ENCODE peak calls at places on chromosomes 4 and X, in seven cellular contexts. H is brain microvascular endothelial cell; M is stimulated activated CD4-positive, alpha-beta T cell treated with anti-CD3 and anti-CD28 coated beads, Interleukin-15, amount 100 ng/mL, for 1 hour; P is NCI-H1092 treated with DMSO at 0.1 percent for 48 hours; Y is stimulated activated effector memory CD8-positive, alpha-beta T cell treated with anti-CD3 and anti-CD28 coated beads, Interleukin-12 subunit alpha, Interleukin-12 subunit beta, amount 100 ng/mL, for 72 hours; G is WTC11; Q is iris pigment epithelial cell. T is an unnamed sample.

GRCh38 chr4:95596676-95597075 is 47.9 kb upstream of the UNC5C start:
- DNase-seq in H (no peak), Q (no peak), P (no peak), Y (no peak), G (no peak), M (no peak), T (no peak)

GRCh38 chrX:133586443-133586842 is 171.2 kb upstream of the GPC4 start:
- DNase-seq in G (no peak), M (no peak), H (no peak), Y (no peak), P (no peak), Q (no peak), T (no peak)

GRCh38 chrX:154462396-154462795 is 4.3 kb downstream of the PLXNA3 start:
- DNase-seq in Q (no peak), G (no peak), H (no peak), P (no peak), Y (no peak), M (no peak), T (no peak)

GRCh38 chrX:148049441-148049840 is 68.3 kb downstream of the FMR1NB start:
- DNase-seq in Q (peak), Y (no peak), M (no peak), G (no peak), P (peak), H (no peak), T (no peak)

GRCh38 chr4:184825394-184826314 is at the start of gene ACSL1:
- DNase-seq in G (peak), H (peak), Q (peak), M (peak), Y (peak), P (peak), T (peak)

GRCh38 chrX:40273356-40274050 is 175.7 kb upstream of the BCOR start:
- DNase-seq in P (peak), H (no peak), Y (no peak), Q (no peak), G (no peak), M (no peak), T (no peak)

GRCh38 chr4:35793045-35793722 is 451.1 kb downstream of the ARAP2 start:
- DNase-seq in P (no peak), M (no peak), Y (no peak), G (no peak), H (no peak), Q (peak), T (peak)

GRCh38 chr4:174198396-174199179 is 84.9 kb downstream of the FBXO8 start:
- DNase-seq in G (no peak), M (no peak), P (no peak), Q (peak), H (peak), Y (no peak), T (no peak)

GRCh38 chrX:37959212-37960021 is 46.9 kb upstream of the SYTL5 start:
- DNase-seq in G (no peak), Q (no peak), M (no peak), P (peak), H (no peak), Y (no peak), T (no peak)

GRCh38 chrX:131262738-131263679 is 26.1 kb downstream of the IGSF1 start:
- DNase-seq in Y (no peak), M (no peak), H (no peak), G (peak), P (no peak), Q (no peak), T (no peak)